ENCODE peak calls at places on chromosome 20, in six cellular contexts. One of them, this sample, is unnamed.

GRCh38 chr20:10540636-10541493 is 105.8 kb downstream of the SLX4IP start:
- DNase-seq in sigmoid colon: no peak
- DNase-seq in GM12891: no peak
- DNase-seq in HCT116: peak
- DNase-seq in HL-60: no peak
- DNase-seq in transverse colon: no peak
- DNase-seq in this sample: no peak

GRCh38 chr20:43720007-43720406 is 6.8 kb downstream of the GTSF1L start:
- DNase-seq in sigmoid colon: no peak
- DNase-seq in GM12891: no peak
- DNase-seq in HCT116: no peak
- DNase-seq in HL-60: no peak
- DNase-seq in transverse colon: no peak
- DNase-seq in this sample: no peak

GRCh38 chr20:10137032-10137431 is 81.6 kb upstream of the SNAP25 start:
- DNase-seq in sigmoid colon: no peak
- DNase-seq in GM12891: no peak
- DNase-seq in HCT116: no peak
- DNase-seq in HL-60: no peak
- DNase-seq in transverse colon: no peak
- DNase-seq in this sample: no peak

GRCh38 chr20:20593447-20594170 is 118.8 kb downstream of the RALGAPA2 start:
- DNase-seq in sigmoid colon: no peak
- DNase-seq in GM12891: peak
- DNase-seq in HCT116: peak
- DNase-seq in HL-60: no peak
- DNase-seq in transverse colon: no peak
- DNase-seq in this sample: no peak

GRCh38 chr20:35326021-35326731 is 34.0 kb upstream of the FAM83C start:
- DNase-seq in sigmoid colon: no peak
- DNase-seq in GM12891: no peak
- DNase-seq in HCT116: no peak
- DNase-seq in HL-60: no peak
- DNase-seq in transverse colon: no peak
- DNase-seq in this sample: no peak

GRCh38 chr20:25543068-25543467 is 42.3 kb downstream of the NINL start:
- DNase-seq in sigmoid colon: no peak
- DNase-seq in GM12891: no peak
- DNase-seq in HCT116: no peak
- DNase-seq in HL-60: no peak
- DNase-seq in transverse colon: no peak
- DNase-seq in this sample: no peak

GRCh38 chr20:219290-220115 is 7.6 kb upstream of the DEFB129 start:
- DNase-seq in sigmoid colon: no peak
- DNase-seq in GM12891: no peak
- DNase-seq in HCT116: peak
- DNase-seq in HL-60: no peak
- DNase-seq in transverse colon: no peak
- DNase-seq in this sample: no peak

GRCh38 chr20:25233016-25233772 is 14.7 kb upstream of the PYGB start:
- DNase-seq in sigmoid colon: peak
- DNase-seq in GM12891: no peak
- DNase-seq in HCT116: no peak
- DNase-seq in HL-60: no peak
- DNase-seq in transverse colon: peak
- DNase-seq in this sample: no peak

GRCh38 chr20:6863798-6864201 is 96.3 kb downstream of the BMP2 start:
- DNase-seq in sigmoid colon: no peak
- DNase-seq in GM12891: no peak
- DNase-seq in HCT116: no peak
- DNase-seq in HL-60: no peak
- DNase-seq in transverse colon: no peak
- DNase-seq in this sample: no peak

GRCh38 chr20:19026901-19027644 is 185.4 kb upstream of the SLC24A3 start:
- DNase-seq in sigmoid colon: no peak
- DNase-seq in GM12891: no peak
- DNase-seq in HCT116: no peak
- DNase-seq in HL-60: no peak
- DNase-seq in transverse colon: no peak
- DNase-seq in this sample: peak

GRCh38 chr20:49809803-49810359 is 2.7 kb upstream of the SLC9A8 start:
- DNase-seq in sigmoid colon: no peak
- DNase-seq in GM12891: no peak
- DNase-seq in HCT116: no peak
- DNase-seq in HL-60: no peak
- DNase-seq in transverse colon: no peak
- DNase-seq in this sample: no peak

GRCh38 chr20:18734525-18735189 is 78.9 kb upstream of the SCP2D1 start:
- DNase-seq in sigmoid colon: no peak
- DNase-seq in GM12891: no peak
- DNase-seq in HCT116: no peak
- DNase-seq in HL-60: no peak
- DNase-seq in transverse colon: no peak
- DNase-seq in this sample: no peak

GRCh38 chr20:33443006-33443511 is 504 bp downstream of the SNTA1 start:
- DNase-seq in sigmoid colon: peak
- DNase-seq in GM12891: peak
- DNase-seq in HCT116: no peak
- DNase-seq in HL-60: no peak
- DNase-seq in transverse colon: peak
- DNase-seq in this sample: no peak

GRCh38 chr20:32709528-32710121 is 33.6 kb downstream of the COMMD7 start:
- DNase-seq in sigmoid colon: no peak
- DNase-seq in GM12891: no peak
- DNase-seq in HCT116: no peak
- DNase-seq in HL-60: no peak
- DNase-seq in transverse colon: no peak
- DNase-seq in this sample: no peak

GRCh38 chr20:44066645-44067606 is 120.1 kb downstream of the JPH2 start:
- DNase-seq in sigmoid colon: no peak
- DNase-seq in GM12891: no peak
- DNase-seq in HCT116: no peak
- DNase-seq in HL-60: no peak
- DNase-seq in transverse colon: no peak
- DNase-seq in this sample: peak

GRCh38 chr20:13478366-13478765 is 160.4 kb downstream of the TASP1 start:
- DNase-seq in sigmoid colon: no peak
- DNase-seq in GM12891: no peak
- DNase-seq in HCT116: no peak
- DNase-seq in HL-60: no peak
- DNase-seq in transverse colon: no peak
- DNase-seq in this sample: no peak

GRCh38 chr20:61919239-61919638 is 146.4 kb downstream of the TAF4 start:
- DNase-seq in sigmoid colon: no peak
- DNase-seq in GM12891: no peak
- DNase-seq in HCT116: no peak
- DNase-seq in HL-60: no peak
- DNase-seq in transverse colon: no peak
- DNase-seq in this sample: no peak

GRCh38 chr20:38604873-38605303 is 3.3 kb downstream of the ARHGAP40 start:
- DNase-seq in sigmoid colon: no peak
- DNase-seq in GM12891: no peak
- DNase-seq in HCT116: no peak
- DNase-seq in HL-60: no peak
- DNase-seq in transverse colon: no peak
- DNase-seq in this sample: no peak

GRCh38 chr20:38063911-38064310 is 30.4 kb downstream of the RPRD1B start:
- DNase-seq in sigmoid colon: no peak
- DNase-seq in GM12891: peak
- DNase-seq in HCT116: no peak
- DNase-seq in HL-60: no peak
- DNase-seq in transverse colon: no peak
- DNase-seq in this sample: no peak

GRCh38 chr20:53706008-53706481 is 112.4 kb upstream of the ZNF217 start:
- DNase-seq in sigmoid colon: no peak
- DNase-seq in GM12891: no peak
- DNase-seq in HCT116: no peak
- DNase-seq in HL-60: no peak
- DNase-seq in transverse colon: no peak
- DNase-seq in this sample: no peak

GRCh38 chr20:39993737-39994136 is 695.3 kb downstream of the MAFB start:
- DNase-seq in sigmoid colon: no peak
- DNase-seq in GM12891: no peak
- DNase-seq in HCT116: no peak
- DNase-seq in HL-60: no peak
- DNase-seq in transverse colon: no peak
- DNase-seq in this sample: no peak

GRCh38 chr20:61925555-61926252 is 140.0 kb downstream of the TAF4 start:
- DNase-seq in sigmoid colon: no peak
- DNase-seq in GM12891: no peak
- DNase-seq in HCT116: peak
- DNase-seq in HL-60: no peak
- DNase-seq in transverse colon: no peak
- DNase-seq in this sample: no peak

GRCh38 chr20:37192137-37192854 is 12.9 kb upstream of the MROH8 start:
- DNase-seq in sigmoid colon: peak
- DNase-seq in GM12891: peak
- DNase-seq in HCT116: peak
- DNase-seq in HL-60: peak
- DNase-seq in transverse colon: peak
- DNase-seq in this sample: no peak

GRCh38 chr20:49281913-49282467 is 4.1 kb upstream of the ZNFX1 start:
- DNase-seq in sigmoid colon: no peak
- DNase-seq in GM12891: no peak
- DNase-seq in HCT116: no peak
- DNase-seq in HL-60: no peak
- DNase-seq in transverse colon: no peak
- DNase-seq in this sample: no peak

GRCh38 chr20:38055294-38055693 is 21.7 kb downstream of the RPRD1B start:
- DNase-seq in sigmoid colon: no peak
- DNase-seq in GM12891: no peak
- DNase-seq in HCT116: no peak
- DNase-seq in HL-60: no peak
- DNase-seq in transverse colon: no peak
- DNase-seq in this sample: peak

GRCh38 chr20:433300-433975 is 25.3 kb downstream of the RBCK1 start:
- DNase-seq in sigmoid colon: no peak
- DNase-seq in GM12891: peak
- DNase-seq in HCT116: no peak
- DNase-seq in HL-60: no peak
- DNase-seq in transverse colon: no peak
- DNase-seq in this sample: no peak

GRCh38 chr20:48431635-48432034 is 396.2 kb downstream of the PREX1 start:
- DNase-seq in sigmoid colon: no peak
- DNase-seq in GM12891: no peak
- DNase-seq in HCT116: no peak
- DNase-seq in HL-60: no peak
- DNase-seq in transverse colon: no peak
- DNase-seq in this sample: no peak

GRCh38 chr20:44496976-44497375 is 21.3 kb downstream of the TTPAL start:
- DNase-seq in sigmoid colon: peak
- DNase-seq in GM12891: no peak
- DNase-seq in HCT116: peak
- DNase-seq in HL-60: no peak
- DNase-seq in transverse colon: no peak
- DNase-seq in this sample: no peak

GRCh38 chr20:57586370-57586793 is 25.5 kb downstream of the PCK1 start:
- DNase-seq in sigmoid colon: peak
- DNase-seq in GM12891: no peak
- DNase-seq in HCT116: no peak
- DNase-seq in HL-60: no peak
- DNase-seq in transverse colon: peak
- DNase-seq in this sample: no peak
- TF ChIP-seq POLR2AphosphoS5 in sigmoid colon: no peak
- TF ChIP-seq POLR2AphosphoS5 in GM12891: no peak
- TF ChIP-seq POLR2AphosphoS5 in HCT116: no peak
- TF ChIP-seq POLR2AphosphoS5 in HL-60: no peak
- TF ChIP-seq POLR2AphosphoS5 in transverse colon: no peak
- TF ChIP-seq POLR2AphosphoS5 in this sample: no peak

GRCh38 chr20:2692036-2692885 is at the start of gene EBF4:
- DNase-seq in sigmoid colon: peak
- DNase-seq in GM12891: peak
- DNase-seq in HCT116: no peak
- DNase-seq in HL-60: no peak
- DNase-seq in transverse colon: peak
- DNase-seq in this sample: no peak
- TF ChIP-seq POLR2AphosphoS5 in sigmoid colon: peak
- TF ChIP-seq POLR2AphosphoS5 in GM12891: no peak
- TF ChIP-seq POLR2AphosphoS5 in HCT116: no peak
- TF ChIP-seq POLR2AphosphoS5 in HL-60: no peak
- TF ChIP-seq POLR2AphosphoS5 in transverse colon: no peak
- TF ChIP-seq POLR2AphosphoS5 in this sample: peak

GRCh38 chr20:23130622-23130916 is 44.4 kb upstream of the CD93 start:
- DNase-seq in sigmoid colon: peak
- DNase-seq in GM12891: no peak
- DNase-seq in HCT116: no peak
- DNase-seq in HL-60: no peak
- DNase-seq in transverse colon: no peak
- DNase-seq in this sample: no peak

GRCh38 chr20:23132293-23132929 is 46.3 kb upstream of the CD93 start:
- DNase-seq in sigmoid colon: peak
- DNase-seq in GM12891: no peak
- DNase-seq in HCT116: no peak
- DNase-seq in HL-60: no peak
- DNase-seq in transverse colon: no peak
- DNase-seq in this sample: no peak

GRCh38 chr20:23131766-23132165 is 45.6 kb upstream of the CD93 start:
- DNase-seq in sigmoid colon: peak
- DNase-seq in GM12891: no peak
- DNase-seq in HCT116: no peak
- DNase-seq in HL-60: no peak
- DNase-seq in transverse colon: no peak
- DNase-seq in this sample: no peak

GRCh38 chr20:23133560-23133998 is 47.5 kb upstream of the CD93 start:
- DNase-seq in sigmoid colon: peak
- DNase-seq in GM12891: no peak
- DNase-seq in HCT116: no peak
- DNase-seq in HL-60: no peak
- DNase-seq in transverse colon: no peak
- DNase-seq in this sample: no peak

DNA sequence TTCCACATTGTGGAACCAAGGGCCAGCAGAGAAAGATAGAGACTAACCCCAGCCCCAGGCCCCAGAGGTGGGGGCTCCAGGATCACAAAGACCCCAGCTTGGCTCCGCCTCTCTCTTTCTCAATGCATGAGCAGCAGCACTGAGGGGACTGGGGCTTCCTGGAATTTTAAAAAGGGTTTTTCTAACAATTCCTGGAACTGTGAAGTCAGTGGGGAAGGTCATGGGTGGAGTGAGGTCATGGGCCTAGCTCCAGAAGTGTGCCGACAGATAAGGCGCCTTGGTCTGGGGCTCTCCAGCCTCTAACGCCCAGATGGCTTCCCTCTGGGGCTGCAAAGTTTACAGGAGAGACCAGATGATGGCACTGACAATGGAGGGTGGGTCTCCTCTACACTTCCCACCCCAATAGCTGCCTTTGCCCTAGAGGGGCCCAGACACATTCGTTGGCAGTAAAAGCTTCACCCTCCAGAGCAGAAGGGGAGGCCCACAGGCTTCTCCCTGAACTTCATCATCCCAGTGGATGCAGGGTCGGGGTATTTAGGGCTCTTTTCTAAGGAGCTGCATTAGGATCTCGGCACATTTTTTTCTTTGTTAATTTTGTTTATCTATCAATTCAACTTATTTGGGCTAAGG is 46.9 kb upstream of the CD93 start:
- DNase-seq in sigmoid colon: peak
- DNase-seq in GM12891: no peak
- DNase-seq in HCT116: no peak
- DNase-seq in HL-60: no peak
- DNase-seq in transverse colon: no peak
- DNase-seq in this sample: no peak
- TF ChIP-seq POLR2AphosphoS5 in sigmoid colon: no peak
- TF ChIP-seq POLR2AphosphoS5 in GM12891: no peak
- TF ChIP-seq POLR2AphosphoS5 in HCT116: no peak
- TF ChIP-seq POLR2AphosphoS5 in HL-60: no peak
- TF ChIP-seq POLR2AphosphoS5 in transverse colon: no peak
- TF ChIP-seq POLR2AphosphoS5 in this sample: no peak

GRCh38 chr20:59398552-59399265 is 98.3 kb downstream of the EDN3 start:
- DNase-seq in sigmoid colon: no peak
- DNase-seq in GM12891: no peak
- DNase-seq in HCT116: no peak
- DNase-seq in HL-60: no peak
- DNase-seq in transverse colon: no peak
- DNase-seq in this sample: no peak
- TF ChIP-seq POLR2AphosphoS5 in sigmoid colon: no peak
- TF ChIP-seq POLR2AphosphoS5 in GM12891: no peak
- TF ChIP-seq POLR2AphosphoS5 in HCT116: no peak
- TF ChIP-seq POLR2AphosphoS5 in HL-60: no peak
- TF ChIP-seq POLR2AphosphoS5 in transverse colon: no peak
- TF ChIP-seq POLR2AphosphoS5 in this sample: no peak